ENCODE peak calls at places on chromosomes 12 and 14, in nine cellular contexts. One of them, this sample, is unnamed. For H3K27me3, the result is how much of the 10 kb centered on the place peaks cover.

GRCh38 chr14:103131580-103131979 is 8.3 kb downstream of the TNFAIP2 start:
- DNase-seq in dorsolateral prefrontal cortex: no peak
- DNase-seq in gastrocnemius medialis: no peak
- DNase-seq in brain microvascular endothelial cell: no peak
- DNase-seq in GM23338: no peak
- DNase-seq in neural progenitor cell: no peak
- DNase-seq in Panc1: no peak
- DNase-seq in lower lobe of right lung: no peak
- DNase-seq in ovary: no peak
- DNase-seq in this sample: no peak

GRCh38 chr12:7403466-7403865 is 40.5 kb downstream of the CD163L1 start:
- DNase-seq in GM23338: no peak
- DNase-seq in Panc1: no peak
- DNase-seq in neural progenitor cell: no peak
- DNase-seq in dorsolateral prefrontal cortex: no peak
- DNase-seq in lower lobe of right lung: no peak
- DNase-seq in ovary: no peak
- DNase-seq in brain microvascular endothelial cell: peak
- DNase-seq in gastrocnemius medialis: no peak
- DNase-seq in this sample: no peak

GRCh38 chr12:2825133-2825532 is 9.7 kb downstream of the NRIP2 start:
- DNase-seq in GM23338: no peak
- DNase-seq in ovary: no peak
- DNase-seq in lower lobe of right lung: no peak
- DNase-seq in Panc1: no peak
- DNase-seq in neural progenitor cell: peak
- DNase-seq in dorsolateral prefrontal cortex: no peak
- DNase-seq in gastrocnemius medialis: no peak
- DNase-seq in brain microvascular endothelial cell: no peak
- DNase-seq in this sample: no peak

GRCh38 chr14:91835920-91836843 is 31.2 kb downstream of the TC2N start:
- DNase-seq in lower lobe of right lung: peak
- DNase-seq in gastrocnemius medialis: peak
- DNase-seq in neural progenitor cell: peak
- DNase-seq in dorsolateral prefrontal cortex: no peak
- DNase-seq in Panc1: no peak
- DNase-seq in brain microvascular endothelial cell: no peak
- DNase-seq in ovary: peak
- DNase-seq in GM23338: peak
- DNase-seq in this sample: peak

GRCh38 chr12:130226771-130227170 is 64.5 kb downstream of the FZD10 start:
- DNase-seq in lower lobe of right lung: no peak
- DNase-seq in neural progenitor cell: no peak
- DNase-seq in ovary: no peak
- DNase-seq in Panc1: no peak
- DNase-seq in gastrocnemius medialis: no peak
- DNase-seq in dorsolateral prefrontal cortex: no peak
- DNase-seq in brain microvascular endothelial cell: no peak
- DNase-seq in GM23338: no peak
- DNase-seq in this sample: no peak

GRCh38 chr12:71216725-71217579 is 59.2 kb upstream of the TSPAN8 start:
- DNase-seq in GM23338: peak
- DNase-seq in dorsolateral prefrontal cortex: no peak
- DNase-seq in gastrocnemius medialis: no peak
- DNase-seq in neural progenitor cell: peak
- DNase-seq in Panc1: peak
- DNase-seq in lower lobe of right lung: no peak
- DNase-seq in brain microvascular endothelial cell: peak
- DNase-seq in ovary: no peak
- DNase-seq in this sample: peak

GRCh38 chr12:94266796-94267529 is 118.6 kb downstream of the PLXNC1 start:
- DNase-seq in GM23338: no peak
- DNase-seq in dorsolateral prefrontal cortex: no peak
- DNase-seq in gastrocnemius medialis: no peak
- DNase-seq in brain microvascular endothelial cell: no peak
- DNase-seq in lower lobe of right lung: no peak
- DNase-seq in Panc1: no peak
- DNase-seq in ovary: no peak
- DNase-seq in neural progenitor cell: no peak
- DNase-seq in this sample: no peak

GRCh38 chr12:3012786-3013185 is 53.6 kb downstream of the TEAD4 start:
- DNase-seq in brain microvascular endothelial cell: peak
- DNase-seq in lower lobe of right lung: no peak
- DNase-seq in GM23338: no peak
- DNase-seq in neural progenitor cell: no peak
- DNase-seq in Panc1: no peak
- DNase-seq in ovary: no peak
- DNase-seq in dorsolateral prefrontal cortex: no peak
- DNase-seq in gastrocnemius medialis: no peak
- DNase-seq in this sample: no peak

GRCh38 chr12:104573-105081 is 38.1 kb downstream of the IQSEC3 start:
- DNase-seq in ovary: no peak
- DNase-seq in GM23338: peak
- DNase-seq in gastrocnemius medialis: no peak
- DNase-seq in dorsolateral prefrontal cortex: no peak
- DNase-seq in neural progenitor cell: peak
- DNase-seq in lower lobe of right lung: no peak
- DNase-seq in Panc1: no peak
- DNase-seq in brain microvascular endothelial cell: no peak
- DNase-seq in this sample: peak

GRCh38 chr12:45789025-45789424 is 59.5 kb downstream of the ARID2 start:
- DNase-seq in GM23338: no peak
- DNase-seq in dorsolateral prefrontal cortex: no peak
- DNase-seq in Panc1: no peak
- DNase-seq in brain microvascular endothelial cell: peak
- DNase-seq in gastrocnemius medialis: no peak
- DNase-seq in lower lobe of right lung: no peak
- DNase-seq in ovary: no peak
- DNase-seq in neural progenitor cell: no peak
- DNase-seq in this sample: no peak

GRCh38 chr12:3281588-3282150 is 204.5 kb downstream of the TSPAN9 start:
- DNase-seq in dorsolateral prefrontal cortex: no peak
- DNase-seq in neural progenitor cell: no peak
- DNase-seq in gastrocnemius medialis: no peak
- DNase-seq in ovary: no peak
- DNase-seq in lower lobe of right lung: no peak
- DNase-seq in GM23338: no peak
- DNase-seq in Panc1: no peak
- DNase-seq in brain microvascular endothelial cell: no peak
- DNase-seq in this sample: no peak

GRCh38 chr14:100896369-100897060 is 7.0 kb downstream of the RTL1 start:
- DNase-seq in neural progenitor cell: peak
- DNase-seq in lower lobe of right lung: peak
- DNase-seq in Panc1: no peak
- DNase-seq in brain microvascular endothelial cell: no peak
- DNase-seq in dorsolateral prefrontal cortex: no peak
- DNase-seq in gastrocnemius medialis: no peak
- DNase-seq in ovary: peak
- DNase-seq in GM23338: no peak
- DNase-seq in this sample: peak

GRCh38 chr12:132669166-132669879 is 17.8 kb downstream of the POLE start:
- DNase-seq in Panc1: no peak
- DNase-seq in gastrocnemius medialis: no peak
- DNase-seq in lower lobe of right lung: no peak
- DNase-seq in neural progenitor cell: no peak
- DNase-seq in dorsolateral prefrontal cortex: no peak
- DNase-seq in ovary: no peak
- DNase-seq in GM23338: no peak
- DNase-seq in brain microvascular endothelial cell: no peak
- DNase-seq in this sample: no peak

GRCh38 chr14:47948981-47949380 is 273.6 kb upstream of the MDGA2 start:
- DNase-seq in lower lobe of right lung: no peak
- DNase-seq in ovary: no peak
- DNase-seq in gastrocnemius medialis: no peak
- DNase-seq in dorsolateral prefrontal cortex: no peak
- DNase-seq in neural progenitor cell: no peak
- DNase-seq in Panc1: no peak
- DNase-seq in GM23338: peak
- DNase-seq in brain microvascular endothelial cell: no peak
- DNase-seq in this sample: no peak

GRCh38 chr12:92859650-92860386 is 69.3 kb downstream of the EEA1 start:
- DNase-seq in dorsolateral prefrontal cortex: no peak
- DNase-seq in GM23338: no peak
- DNase-seq in brain microvascular endothelial cell: no peak
- DNase-seq in gastrocnemius medialis: no peak
- DNase-seq in neural progenitor cell: no peak
- DNase-seq in Panc1: no peak
- DNase-seq in lower lobe of right lung: no peak
- DNase-seq in ovary: no peak
- DNase-seq in this sample: no peak

GRCh38 chr12:93937812-93938211 is 210.6 kb upstream of the PLXNC1 start:
- DNase-seq in ovary: no peak
- DNase-seq in neural progenitor cell: no peak
- DNase-seq in gastrocnemius medialis: no peak
- DNase-seq in lower lobe of right lung: no peak
- DNase-seq in Panc1: no peak
- DNase-seq in dorsolateral prefrontal cortex: no peak
- DNase-seq in brain microvascular endothelial cell: no peak
- DNase-seq in GM23338: no peak
- DNase-seq in this sample: no peak

GRCh38 chr12:34188974-34189373 is 166.7 kb downstream of the ALG10 start:
- DNase-seq in GM23338: no peak
- DNase-seq in gastrocnemius medialis: no peak
- DNase-seq in dorsolateral prefrontal cortex: no peak
- DNase-seq in Panc1: no peak
- DNase-seq in lower lobe of right lung: no peak
- DNase-seq in brain microvascular endothelial cell: no peak
- DNase-seq in neural progenitor cell: no peak
- DNase-seq in ovary: no peak
- DNase-seq in this sample: no peak

GRCh38 chr12:34190054-34190453 is 167.8 kb downstream of the ALG10 start:
- DNase-seq in lower lobe of right lung: no peak
- DNase-seq in dorsolateral prefrontal cortex: no peak
- DNase-seq in neural progenitor cell: no peak
- DNase-seq in Panc1: no peak
- DNase-seq in brain microvascular endothelial cell: no peak
- DNase-seq in GM23338: no peak
- DNase-seq in gastrocnemius medialis: no peak
- DNase-seq in ovary: no peak
- DNase-seq in this sample: no peak

DNA sequence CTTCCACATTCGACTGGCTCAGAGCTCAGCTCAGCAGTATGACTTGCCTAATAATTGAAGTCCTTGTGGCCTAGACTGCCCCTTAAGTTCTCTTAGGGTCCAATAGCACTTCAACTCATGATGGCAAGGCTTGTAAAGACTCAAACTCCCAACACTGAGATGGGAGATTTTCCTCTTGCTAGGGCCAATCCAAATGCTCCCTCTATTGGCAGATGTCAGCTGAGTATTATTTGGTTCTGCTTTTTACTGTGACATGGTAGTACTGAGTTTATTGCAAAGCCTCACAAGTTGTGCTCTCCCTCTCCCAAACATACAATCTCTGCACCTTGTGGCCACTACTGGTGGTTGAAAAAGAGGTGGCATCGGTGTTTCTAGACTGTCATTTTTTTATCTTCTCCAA is 164.2 kb downstream of the ALG10 start:
- DNase-seq in brain microvascular endothelial cell: no peak
- DNase-seq in neural progenitor cell: no peak
- DNase-seq in lower lobe of right lung: no peak
- DNase-seq in gastrocnemius medialis: no peak
- DNase-seq in ovary: no peak
- DNase-seq in Panc1: no peak
- DNase-seq in dorsolateral prefrontal cortex: no peak
- DNase-seq in GM23338: no peak
- DNase-seq in this sample: no peak
- TF ChIP-seq CTCF in brain microvascular endothelial cell: no peak
- TF ChIP-seq CTCF in neural progenitor cell: no peak
- TF ChIP-seq CTCF in lower lobe of right lung: peak
- TF ChIP-seq CTCF in gastrocnemius medialis: no peak
- TF ChIP-seq CTCF in ovary: no peak
- TF ChIP-seq CTCF in Panc1: peak
- TF ChIP-seq CTCF in dorsolateral prefrontal cortex: no peak
- TF ChIP-seq CTCF in GM23338: peak
- TF ChIP-seq CTCF in this sample: no peak

GRCh38 chr12:99709116-99709515 is 61.6 kb downstream of the GARIN6 start:
- DNase-seq in Panc1: no peak
- DNase-seq in dorsolateral prefrontal cortex: no peak
- DNase-seq in gastrocnemius medialis: no peak
- DNase-seq in neural progenitor cell: no peak
- DNase-seq in ovary: no peak
- DNase-seq in brain microvascular endothelial cell: no peak
- DNase-seq in GM23338: no peak
- DNase-seq in lower lobe of right lung: no peak
- DNase-seq in this sample: no peak

GRCh38 chr12:99704036-99704435 is 56.5 kb downstream of the GARIN6 start:
- DNase-seq in neural progenitor cell: no peak
- DNase-seq in dorsolateral prefrontal cortex: no peak
- DNase-seq in ovary: no peak
- DNase-seq in brain microvascular endothelial cell: no peak
- DNase-seq in GM23338: no peak
- DNase-seq in lower lobe of right lung: no peak
- DNase-seq in Panc1: no peak
- DNase-seq in gastrocnemius medialis: no peak
- DNase-seq in this sample: no peak

GRCh38 chr12:99706736-99707473 is 59.4 kb downstream of the GARIN6 start:
- DNase-seq in GM23338: no peak
- DNase-seq in dorsolateral prefrontal cortex: no peak
- DNase-seq in ovary: no peak
- DNase-seq in brain microvascular endothelial cell: no peak
- DNase-seq in Panc1: no peak
- DNase-seq in gastrocnemius medialis: no peak
- DNase-seq in neural progenitor cell: no peak
- DNase-seq in lower lobe of right lung: no peak
- DNase-seq in this sample: no peak

GRCh38 chr12:99707883-99708282 is 60.3 kb downstream of the GARIN6 start:
- DNase-seq in dorsolateral prefrontal cortex: no peak
- DNase-seq in Panc1: no peak
- DNase-seq in gastrocnemius medialis: no peak
- DNase-seq in ovary: no peak
- DNase-seq in neural progenitor cell: no peak
- DNase-seq in lower lobe of right lung: no peak
- DNase-seq in brain microvascular endothelial cell: no peak
- DNase-seq in GM23338: no peak
- DNase-seq in this sample: no peak

GRCh38 chr12:99704458-99704857 is 56.9 kb downstream of the GARIN6 start:
- DNase-seq in neural progenitor cell: no peak
- DNase-seq in lower lobe of right lung: no peak
- DNase-seq in gastrocnemius medialis: no peak
- DNase-seq in Panc1: no peak
- DNase-seq in GM23338: no peak
- DNase-seq in dorsolateral prefrontal cortex: no peak
- DNase-seq in brain microvascular endothelial cell: no peak
- DNase-seq in ovary: no peak
- DNase-seq in this sample: no peak
- H3K27me3 ChIP-seq in neural progenitor cell: under half
- H3K27me3 ChIP-seq in lower lobe of right lung: under half
- H3K27me3 ChIP-seq in gastrocnemius medialis: under half
- H3K27me3 ChIP-seq in Panc1: under half
- H3K27me3 ChIP-seq in GM23338: under half
- H3K27me3 ChIP-seq in dorsolateral prefrontal cortex: under half
- H3K27me3 ChIP-seq in brain microvascular endothelial cell: under half
- H3K27me3 ChIP-seq in ovary: under half
- H3K27me3 ChIP-seq in this sample: under half

GRCh38 chr12:89634508-89634907 is 74.1 kb downstream of the ATP2B1 start:
- DNase-seq in dorsolateral prefrontal cortex: no peak
- DNase-seq in ovary: no peak
- DNase-seq in brain microvascular endothelial cell: no peak
- DNase-seq in Panc1: no peak
- DNase-seq in neural progenitor cell: no peak
- DNase-seq in GM23338: no peak
- DNase-seq in gastrocnemius medialis: no peak
- DNase-seq in lower lobe of right lung: no peak
- DNase-seq in this sample: no peak
- TF ChIP-seq CTCF in dorsolateral prefrontal cortex: no peak
- TF ChIP-seq CTCF in ovary: no peak
- TF ChIP-seq CTCF in brain microvascular endothelial cell: no peak
- TF ChIP-seq CTCF in Panc1: no peak
- TF ChIP-seq CTCF in neural progenitor cell: no peak
- TF ChIP-seq CTCF in GM23338: no peak
- TF ChIP-seq CTCF in gastrocnemius medialis: no peak
- TF ChIP-seq CTCF in lower lobe of right lung: no peak
- TF ChIP-seq CTCF in this sample: no peak

GRCh38 chr14:104343690-104344640 is 205.6 kb downstream of the KIF26A start:
- DNase-seq in dorsolateral prefrontal cortex: no peak
- DNase-seq in lower lobe of right lung: peak
- DNase-seq in Panc1: no peak
- DNase-seq in neural progenitor cell: peak
- DNase-seq in GM23338: peak
- DNase-seq in gastrocnemius medialis: no peak
- DNase-seq in brain microvascular endothelial cell: no peak
- DNase-seq in ovary: no peak
- DNase-seq in this sample: no peak
- H3K27me3 ChIP-seq in dorsolateral prefrontal cortex: half or more
- H3K27me3 ChIP-seq in lower lobe of right lung: under half
- H3K27me3 ChIP-seq in Panc1: under half
- H3K27me3 ChIP-seq in neural progenitor cell: under half
- H3K27me3 ChIP-seq in GM23338: under half
- H3K27me3 ChIP-seq in gastrocnemius medialis: under half
- H3K27me3 ChIP-seq in brain microvascular endothelial cell: under half
- H3K27me3 ChIP-seq in ovary: under half
- H3K27me3 ChIP-seq in this sample: under half

This sample was measured in body of pancreas.